ENCODE peak calls at places on chromosomes 2 and 18, in nine cellular contexts. One of them, this sample, is unnamed.

GRCh38 chr2:229300371-229300770 is 29.3 kb upstream of the PID1 start:
- DNase-seq in hypothalamus: no peak
- DNase-seq in Caki2: no peak
- DNase-seq in neural crest cell: no peak
- DNase-seq in GM23338: no peak
- DNase-seq in foreskin keratinocyte: no peak
- DNase-seq in COR-L47: no peak
- DNase-seq in A549: no peak
- DNase-seq in T-cell: no peak
- DNase-seq in this sample: no peak

GRCh38 chr2:230225486-230225885 is at the start of gene SP140:
- DNase-seq in hypothalamus: no peak
- DNase-seq in Caki2: no peak
- DNase-seq in neural crest cell: no peak
- DNase-seq in GM23338: no peak
- DNase-seq in foreskin keratinocyte: no peak
- DNase-seq in COR-L47: no peak
- DNase-seq in A549: no peak
- DNase-seq in T-cell: peak
- DNase-seq in this sample: no peak

GRCh38 chr2:201233192-201234166 is 26.9 kb upstream of the CASP8 start:
- DNase-seq in hypothalamus: no peak
- DNase-seq in Caki2: peak
- DNase-seq in neural crest cell: no peak
- DNase-seq in GM23338: peak
- DNase-seq in foreskin keratinocyte: peak
- DNase-seq in COR-L47: peak
- DNase-seq in A549: peak
- DNase-seq in T-cell: peak
- DNase-seq in this sample: peak

GRCh38 chr2:23617167-23617787 is 232.3 kb downstream of the KLHL29 start:
- DNase-seq in hypothalamus: no peak
- DNase-seq in Caki2: no peak
- DNase-seq in neural crest cell: no peak
- DNase-seq in GM23338: no peak
- DNase-seq in foreskin keratinocyte: no peak
- DNase-seq in COR-L47: no peak
- DNase-seq in A549: no peak
- DNase-seq in T-cell: no peak
- DNase-seq in this sample: no peak

GRCh38 chr2:10378189-10378588 is 69.9 kb downstream of the ODC1 start:
- DNase-seq in hypothalamus: no peak
- DNase-seq in Caki2: no peak
- DNase-seq in neural crest cell: no peak
- DNase-seq in GM23338: no peak
- DNase-seq in foreskin keratinocyte: no peak
- DNase-seq in COR-L47: peak
- DNase-seq in A549: no peak
- DNase-seq in T-cell: no peak
- DNase-seq in this sample: no peak

GRCh38 chr18:23565916-23566547 is 20.3 kb downstream of the NPC1 start:
- DNase-seq in hypothalamus: no peak
- DNase-seq in Caki2: no peak
- DNase-seq in neural crest cell: no peak
- DNase-seq in GM23338: no peak
- DNase-seq in foreskin keratinocyte: peak
- DNase-seq in COR-L47: no peak
- DNase-seq in A549: no peak
- DNase-seq in T-cell: no peak
- DNase-seq in this sample: no peak

GRCh38 chr18:52343138-52343537 is 3.1 kb downstream of the DCC start:
- DNase-seq in hypothalamus: no peak
- DNase-seq in Caki2: no peak
- DNase-seq in neural crest cell: no peak
- DNase-seq in GM23338: peak
- DNase-seq in foreskin keratinocyte: no peak
- DNase-seq in COR-L47: peak
- DNase-seq in A549: no peak
- DNase-seq in T-cell: no peak
- DNase-seq in this sample: no peak

GRCh38 chr18:32760391-32760790 is 12.4 kb downstream of the KLHL14 start:
- DNase-seq in hypothalamus: no peak
- DNase-seq in Caki2: no peak
- DNase-seq in neural crest cell: no peak
- DNase-seq in GM23338: peak
- DNase-seq in foreskin keratinocyte: no peak
- DNase-seq in COR-L47: no peak
- DNase-seq in A549: no peak
- DNase-seq in T-cell: no peak
- DNase-seq in this sample: no peak

GRCh38 chr2:165462433-165462832 is 7.1 kb upstream of the CSRNP3 start:
- DNase-seq in hypothalamus: no peak
- DNase-seq in Caki2: no peak
- DNase-seq in neural crest cell: no peak
- DNase-seq in GM23338: no peak
- DNase-seq in foreskin keratinocyte: no peak
- DNase-seq in COR-L47: peak
- DNase-seq in A549: no peak
- DNase-seq in T-cell: no peak
- DNase-seq in this sample: no peak

GRCh38 chr2:208541982-208542464 is 135.4 kb downstream of the PTH2R start:
- DNase-seq in hypothalamus: no peak
- DNase-seq in Caki2: no peak
- DNase-seq in neural crest cell: no peak
- DNase-seq in GM23338: no peak
- DNase-seq in foreskin keratinocyte: no peak
- DNase-seq in COR-L47: no peak
- DNase-seq in A549: no peak
- DNase-seq in T-cell: no peak
- DNase-seq in this sample: no peak

GRCh38 chr18:14189858-14190257 is 57.6 kb upstream of the ZNF519 start:
- DNase-seq in hypothalamus: no peak
- DNase-seq in Caki2: peak
- DNase-seq in neural crest cell: no peak
- DNase-seq in GM23338: no peak
- DNase-seq in foreskin keratinocyte: no peak
- DNase-seq in COR-L47: no peak
- DNase-seq in A549: peak
- DNase-seq in T-cell: no peak
- DNase-seq in this sample: no peak